ENCODE peak calls at places on chromosomes 5 and 9, in six cellular contexts. Y, M, F, X, N and O are unnamed samples.

GRCh38 chr5:91641730-91642350 is 258.7 kb upstream of the ARRDC3 start:
- DNase-seq in Y (no peak), M (peak; percentile 34), F (peak; percentile 4), X (no peak), N (no peak), O (peak; percentile 75)

GRCh38 chr5:775960-776861 is 8.3 kb downstream of the ZDHHC11B start:
- DNase-seq in Y (peak; percentile 25), M (no peak), F (no peak), X (no peak), N (no peak), O (no peak)

GRCh38 chr5:6291961-6292360 is 86.4 kb downstream of the MED10 start:
- DNase-seq in Y (no peak), M (peak; percentile 26), F (no peak), X (no peak), N (no peak), O (no peak)

GRCh38 chr9:19231126-19232035 is 888 bp downstream of the DENND4C start:
- DNase-seq in Y (no peak), M (peak; percentile 13), F (peak; percentile 36), X (no peak), N (no peak), O (peak; percentile 15)

GRCh38 chr5:124909734-124910133 is 163.3 kb upstream of the ZNF608 start:
- DNase-seq in Y (no peak), M (no peak), F (no peak), X (no peak), N (no peak), O (no peak)

GRCh38 chr9:96720435-96720834 is 57.5 kb downstream of the ZNF510 start:
- DNase-seq in Y (no peak), M (no peak), F (no peak), X (no peak), N (no peak), O (no peak)

GRCh38 chr9:130396581-130396980 is 48.2 kb upstream of the ASS1 start:
- DNase-seq in Y (no peak), M (no peak), F (peak; percentile 25), X (no peak), N (no peak), O (no peak)

GRCh38 chr5:72854419-72854818 is 38.0 kb downstream of the TNPO1 start:
- DNase-seq in Y (no peak), M (no peak), F (no peak), X (no peak), N (no peak), O (no peak)

GRCh38 chr5:135541969-135542502 is 6.3 kb upstream of the NEUROG1 start:
- DNase-seq in Y (no peak), M (no peak), F (no peak), X (peak; percentile 46), N (peak; percentile 23), O (no peak)

GRCh38 chr9:126516936-126517750 is 96.6 kb upstream of the LMX1B start:
- DNase-seq in Y (peak; percentile 71), M (peak; percentile 83), F (peak; percentile 61), X (no peak), N (peak; percentile 92), O (peak; percentile 72)

GRCh38 chr5:136020383-136021015 is 8.3 kb upstream of the TGFBI start:
- DNase-seq in Y (no peak), M (peak; percentile 94), F (peak; percentile 89), X (peak; percentile 72), N (peak; percentile 78), O (peak; percentile 99)

GRCh38 chr9:20558609-20559016 is 63.7 kb downstream of the MLLT3 start:
- DNase-seq in Y (no peak), M (peak; percentile 92), F (peak; percentile 53), X (no peak), N (no peak), O (peak; percentile 91)

DNA sequence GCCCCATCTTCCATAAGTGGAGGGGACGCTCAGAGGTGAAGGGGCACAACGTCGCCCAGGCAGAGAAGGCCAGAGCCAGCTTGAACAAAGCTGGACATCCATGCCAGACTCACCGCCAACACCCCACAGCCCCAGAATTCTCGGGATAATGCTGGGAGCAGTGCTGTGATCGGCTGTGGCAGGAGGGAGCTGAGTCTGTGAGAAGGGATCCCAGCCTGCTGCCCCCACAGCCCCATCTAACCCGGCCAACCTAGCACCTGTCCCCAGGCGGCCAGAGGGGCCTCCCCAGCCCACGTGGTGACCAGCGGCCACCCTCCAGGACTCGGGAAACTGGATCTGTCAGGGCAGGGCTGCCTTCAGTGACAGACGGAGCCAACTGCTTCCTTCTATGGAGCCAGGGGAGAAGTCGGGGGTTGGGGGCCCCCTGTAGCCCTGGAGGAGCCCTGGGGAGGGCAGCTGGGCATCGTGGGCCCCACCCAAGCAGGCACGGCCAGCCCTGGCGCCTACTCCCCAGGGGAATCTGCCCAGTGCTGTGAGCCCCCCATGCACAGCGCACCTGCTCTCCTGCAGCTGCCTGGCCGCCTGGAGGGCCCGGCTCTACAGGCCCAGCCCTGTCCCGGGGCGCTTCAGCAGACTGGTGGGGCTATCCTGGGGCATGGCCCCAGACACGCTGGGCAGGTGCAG is 6.0 kb downstream of the BRD3 start:
- DNase-seq in Y (peak; percentile 62), M (no peak), F (no peak), X (peak; percentile 64), N (peak; percentile 80), O (no peak)
- H3K4me3 ChIP-seq in Y (peak overlapping the region; percentile 33), M (no peak overlapping the region), F (no peak overlapping the region), X (no peak overlapping the region), N (no peak overlapping the region), O (no peak overlapping the region)

DNA sequence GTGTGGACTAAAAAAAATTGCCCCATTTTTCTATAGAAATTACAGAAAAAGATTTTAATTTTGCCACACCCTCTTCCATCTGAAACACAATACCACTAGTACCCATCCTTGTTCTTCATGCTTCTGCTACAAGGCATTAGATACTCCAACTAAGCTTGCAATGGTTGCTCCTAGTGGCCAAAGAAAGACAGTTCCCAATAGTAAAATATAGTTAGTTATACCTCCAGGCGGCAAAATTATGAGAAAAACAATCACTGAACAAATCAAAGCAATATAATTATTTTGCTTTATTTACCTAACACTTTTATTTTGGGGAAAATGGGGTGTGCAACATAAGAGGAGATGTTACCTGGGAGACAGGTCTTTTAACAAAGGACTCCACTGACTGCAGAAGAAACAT is 101.2 kb downstream of the RAPGEF6 start:
- DNase-seq in Y (no peak), M (no peak), F (no peak), X (no peak), N (no peak), O (no peak)
- TF ChIP-seq CTCF in Y (no peak), M (no peak), F (no peak), X (no peak), N (no peak), O (peak; percentile 23)

GRCh38 chr9:93151097-93151784 is 17.2 kb upstream of the NINJ1 start:
- DNase-seq in Y (no peak), M (no peak), F (no peak), X (no peak), N (no peak), O (no peak)

GRCh38 chr9:93156475-93157008 is 22.5 kb upstream of the NINJ1 start:
- DNase-seq in Y (no peak), M (no peak), F (no peak), X (no peak), N (no peak), O (no peak)

GRCh38 chr9:93149361-93149760 is 15.3 kb upstream of the NINJ1 start:
- DNase-seq in Y (no peak), M (no peak), F (no peak), X (no peak), N (no peak), O (peak; percentile 10)

GRCh38 chr9:93155716-93156474 is 21.8 kb upstream of the NINJ1 start:
- DNase-seq in Y (no peak), M (no peak), F (no peak), X (no peak), N (no peak), O (no peak)

DNA sequence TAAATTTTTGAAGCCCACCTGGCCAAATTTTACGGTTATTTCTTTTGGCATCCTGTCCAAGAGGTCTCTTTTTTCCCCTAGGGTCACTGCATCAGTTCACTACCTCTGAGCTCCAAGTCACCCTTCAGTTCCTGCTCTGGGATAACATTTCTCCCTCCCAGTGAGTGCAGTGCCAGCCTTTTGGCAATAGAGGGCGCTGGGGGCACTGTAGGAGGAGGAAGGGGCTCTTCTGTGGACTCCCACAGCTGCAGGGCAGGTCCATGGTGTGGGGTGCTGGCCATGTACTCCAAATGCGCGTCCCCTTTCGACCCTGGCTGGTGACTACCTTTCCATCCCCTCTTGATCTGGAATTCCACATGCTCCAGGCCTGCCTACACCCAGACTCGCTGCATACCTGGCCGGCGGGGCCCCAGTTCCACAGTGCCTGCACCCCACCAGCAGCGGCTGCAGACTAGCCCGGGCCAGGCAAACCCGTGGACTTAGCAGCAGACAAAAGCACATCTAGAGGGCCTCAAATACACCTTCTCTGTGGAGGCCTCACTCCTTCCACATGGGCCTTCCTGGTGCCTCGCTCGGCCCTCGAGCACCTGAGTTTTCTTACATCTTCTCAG is 20.3 kb upstream of the NINJ1 start:
- DNase-seq in Y (no peak), M (no peak), F (peak; percentile 76), X (no peak), N (no peak), O (no peak)
- H3K4me3 ChIP-seq in Y (no peak overlapping the region), M (no peak overlapping the region), F (no peak overlapping the region), X (no peak overlapping the region), N (no peak overlapping the region), O (no peak overlapping the region)

DNA sequence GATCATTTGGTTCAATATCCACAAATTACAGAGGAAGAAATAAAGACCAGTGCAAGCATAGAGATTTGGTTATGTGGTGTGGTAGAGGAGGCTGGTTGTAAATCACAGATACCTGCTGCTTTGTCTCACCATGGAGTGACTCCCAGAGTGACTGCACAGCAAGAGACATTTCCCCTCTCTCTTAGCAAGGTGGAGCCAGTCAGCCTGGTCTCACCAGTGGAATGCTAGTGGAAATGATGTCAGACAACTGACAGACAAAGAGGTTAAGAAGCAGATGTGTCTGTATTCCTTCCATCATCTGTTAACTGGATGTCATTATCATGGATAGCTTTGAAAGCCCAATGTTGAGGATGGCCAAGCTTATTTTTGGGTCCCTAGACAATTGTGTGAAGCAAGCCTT is 509.4 kb upstream of the SEMA6A start:
- DNase-seq in Y (no peak), M (no peak), F (no peak), X (no peak), N (no peak), O (no peak)
- TF ChIP-seq CTCF in Y (no peak), M (no peak), F (no peak), X (no peak), N (no peak), O (no peak)

DNA sequence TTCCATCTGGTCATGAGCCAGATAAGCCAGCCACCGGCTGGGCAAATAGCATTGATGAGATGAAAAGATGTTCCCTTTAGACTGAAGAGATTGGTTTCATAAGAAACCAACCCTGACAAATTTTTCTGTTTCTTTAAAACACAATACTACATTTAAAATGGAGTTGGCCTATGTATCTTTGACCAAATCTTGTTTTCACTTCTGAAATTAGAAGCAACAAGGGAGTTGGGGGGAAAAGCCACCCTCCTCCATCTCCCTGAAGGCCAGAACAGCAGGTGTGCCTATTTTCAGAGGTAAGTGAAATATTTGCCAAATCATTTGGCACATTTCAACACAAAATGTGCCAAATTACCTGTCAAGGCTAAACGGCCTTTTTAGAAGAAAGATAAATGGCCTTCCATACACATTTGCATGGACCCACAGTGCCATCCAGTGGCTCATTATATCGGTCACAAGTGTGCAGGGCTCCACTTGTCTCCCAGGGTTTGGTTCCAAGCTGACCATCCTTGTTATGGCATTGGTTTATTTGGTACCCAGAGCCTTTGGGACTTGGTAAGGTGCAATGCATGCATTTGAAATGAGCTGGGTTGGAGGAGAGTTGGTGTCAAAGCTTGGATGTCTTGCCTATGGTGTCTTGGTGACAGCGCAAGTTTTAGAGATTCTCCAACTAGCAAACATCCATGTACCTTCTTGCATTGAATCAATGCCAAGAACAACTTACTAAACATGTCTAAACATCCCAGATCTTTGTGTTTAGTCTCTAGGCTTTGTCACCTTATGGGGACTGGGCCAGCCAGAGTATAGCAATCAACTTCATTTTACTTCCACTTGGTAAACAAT is 372.0 kb upstream of the KIF2A start:
- DNase-seq in Y (no peak), M (peak; percentile 42), F (peak; percentile 27), X (no peak), N (no peak), O (peak; percentile 49)
- H3K4me3 ChIP-seq in Y (no peak overlapping the region), M (no peak overlapping the region), F (no peak overlapping the region), X (no peak overlapping the region), N (no peak overlapping the region), O (no peak overlapping the region)